ENCODE peak calls at places on chromosomes 1 and 21, in seven cellular contexts. T, W, D, Y, P, J and G are unnamed samples. For H3K4me1, the result is how much of the 10 kb centered on the place peaks cover.

GRCh38 chr1:29332204-29332603 is 95.9 kb downstream of the PTPRU start:
- DNase-seq in Y (no peak), T (no peak), P (peak), J (no peak), D (peak), W (no peak), G (no peak)

GRCh38 chr1:30422251-30422650 is 301.1 kb downstream of the MATN1 start:
- DNase-seq in P (no peak), W (peak), T (peak), Y (no peak), D (peak), J (no peak), G (peak)

GRCh38 chr1:34918609-34919561 is 10.6 kb downstream of the DLGAP3 start:
- DNase-seq in T (no peak), W (no peak), D (peak), P (no peak), J (no peak), Y (peak), G (peak)

GRCh38 chr1:46489638-46490602 is at the start of gene DMBX1:
- DNase-seq in T (no peak), J (peak), W (no peak), Y (no peak), P (peak), D (peak), G (peak)

GRCh38 chr1:178060789-178061556 is 32.9 kb upstream of the RASAL2 start:
- DNase-seq in T (no peak), Y (no peak), D (no peak), P (peak), J (no peak), W (no peak), G (no peak)

GRCh38 chr1:113792986-113793385 is 19.3 kb downstream of the RSBN1 start:
- DNase-seq in J (no peak), D (no peak), Y (no peak), P (no peak), T (no peak), W (no peak), G (no peak)

GRCh38 chr1:2583871-2584341 is 2.7 kb upstream of the PRXL2B start:
- DNase-seq in J (no peak), Y (peak), T (no peak), W (no peak), D (no peak), P (no peak), G (no peak)

GRCh38 chr1:168618887-168619286 is 42.5 kb downstream of the XCL1 start:
- DNase-seq in P (no peak), W (no peak), Y (no peak), T (no peak), J (no peak), D (no peak), G (no peak)

GRCh38 chr1:187638733-187639132 is 810.0 kb downstream of the PLA2G4A start:
- DNase-seq in Y (no peak), W (no peak), P (no peak), D (no peak), T (no peak), J (no peak), G (no peak)

GRCh38 chr1:2534775-2535387 is 4.8 kb upstream of the HES5 start:
- DNase-seq in P (no peak), T (no peak), J (no peak), W (no peak), D (no peak), Y (peak), G (no peak)

GRCh38 chr21:42395302-42395701 is 550 bp downstream of the TMPRSS3 start:
- DNase-seq in T (no peak), W (no peak), J (no peak), D (no peak), Y (no peak), P (no peak), G (no peak)

GRCh38 chr21:42391297-42391696 is 4.6 kb downstream of the TMPRSS3 start:
- DNase-seq in W (no peak), J (no peak), P (no peak), Y (no peak), T (no peak), D (no peak), G (no peak)

GRCh38 chr21:42395910-42396625 is at the start of gene TMPRSS3:
- DNase-seq in J (peak), T (no peak), D (no peak), W (no peak), Y (peak), P (no peak), G (no peak)

GRCh38 chr21:42392731-42393442 is 3.0 kb downstream of the TMPRSS3 start:
- DNase-seq in Y (no peak), J (no peak), P (no peak), T (no peak), W (no peak), D (no peak), G (no peak)

DNA sequence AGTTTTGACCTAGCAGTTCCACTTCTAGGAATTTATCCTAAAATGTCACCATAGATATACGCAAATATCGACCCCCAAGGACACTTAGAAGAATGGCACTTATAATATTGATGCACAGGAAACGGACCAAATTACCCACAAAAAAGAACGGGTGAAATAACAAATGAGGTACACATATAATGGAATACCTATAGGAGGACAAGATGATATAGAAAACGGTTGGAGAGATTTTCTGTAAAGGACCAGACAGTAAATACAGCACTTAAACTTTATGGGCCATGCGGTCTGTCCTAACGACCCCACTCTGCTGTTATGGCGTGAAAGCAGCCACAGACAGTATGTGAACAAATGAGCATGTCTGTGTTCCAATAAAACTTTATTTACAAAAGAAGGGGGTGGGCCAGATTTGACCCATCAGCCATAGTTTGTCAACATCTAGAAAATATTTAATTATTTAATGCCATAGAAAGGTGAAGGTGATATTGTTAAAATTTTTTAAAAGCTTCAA is 2.4 kb downstream of the TMPRSS3 start:
- DNase-seq in D (no peak), Y (no peak), W (no peak), J (no peak), T (no peak), P (no peak), G (no peak)
- H3K27ac ChIP-seq in D (no peak), Y (no peak), W (no peak), J (no peak), T (no peak), P (no peak), G (peak)

GRCh38 chr1:27563407-27564263 is 40.3 kb downstream of the AHDC1 start:
- DNase-seq in T (peak), W (peak), J (peak), Y (no peak), D (no peak), P (no peak), G (no peak)

GRCh38 chr1:27561126-27561899 is 42.6 kb downstream of the AHDC1 start:
- DNase-seq in P (no peak), T (no peak), J (no peak), D (no peak), W (peak), Y (no peak), G (no peak)

GRCh38 chr1:27562483-27563406 is 41.2 kb downstream of the AHDC1 start:
- DNase-seq in T (no peak), W (no peak), P (no peak), J (no peak), D (no peak), Y (no peak), G (no peak)

GRCh38 chr1:27560271-27561125 is 43.4 kb downstream of the AHDC1 start:
- DNase-seq in P (no peak), W (no peak), D (no peak), T (peak), J (no peak), Y (no peak), G (no peak)

DNA sequence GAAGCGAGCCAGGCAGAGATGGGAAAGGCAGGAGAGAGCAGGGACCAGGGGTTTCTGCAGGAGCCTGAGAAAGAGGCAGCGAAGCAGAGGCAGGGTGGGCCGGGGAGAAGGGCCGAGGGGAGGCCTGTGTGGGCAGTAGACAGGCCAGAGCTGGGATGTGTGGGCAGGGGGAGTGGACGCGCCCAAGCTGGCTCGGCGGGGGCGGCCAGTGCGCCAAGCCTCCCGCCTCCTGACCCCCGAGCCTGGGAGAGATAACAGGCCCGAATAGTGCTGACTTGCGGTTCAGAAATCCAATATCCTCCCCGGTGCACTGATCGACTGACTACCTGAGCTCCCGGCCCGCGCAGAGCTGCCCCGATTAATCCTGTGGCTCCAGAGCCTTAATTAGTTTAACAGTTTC is 41.9 kb downstream of the AHDC1 start:
- DNase-seq in D (no peak), T (no peak), W (peak), P (no peak), Y (no peak), J (no peak), G (no peak)
- H3K4me1 ChIP-seq in D (half or more), T (under half), W (under half), P (half or more), Y (half or more), J (half or more), G (under half)

GRCh38 chr1:24417681-24418080 is 2.1 kb downstream of the NIPAL3 start:
- DNase-seq in P (no peak), T (no peak), J (no peak), D (no peak), W (no peak), Y (no peak), G (no peak)
- H3K4me3 ChIP-seq in P (no peak), T (no peak), J (no peak), D (no peak), W (no peak), Y (no peak), G (no peak)

GRCh38 chr1:157132602-157133167 is 5.5 kb downstream of the ETV3 start:
- DNase-seq in W (no peak), J (no peak), P (no peak), D (no peak), Y (no peak), T (no peak), G (no peak)
- H3K27ac ChIP-seq in W (no peak), J (no peak), P (peak), D (no peak), Y (no peak), T (no peak), G (no peak)

DNA sequence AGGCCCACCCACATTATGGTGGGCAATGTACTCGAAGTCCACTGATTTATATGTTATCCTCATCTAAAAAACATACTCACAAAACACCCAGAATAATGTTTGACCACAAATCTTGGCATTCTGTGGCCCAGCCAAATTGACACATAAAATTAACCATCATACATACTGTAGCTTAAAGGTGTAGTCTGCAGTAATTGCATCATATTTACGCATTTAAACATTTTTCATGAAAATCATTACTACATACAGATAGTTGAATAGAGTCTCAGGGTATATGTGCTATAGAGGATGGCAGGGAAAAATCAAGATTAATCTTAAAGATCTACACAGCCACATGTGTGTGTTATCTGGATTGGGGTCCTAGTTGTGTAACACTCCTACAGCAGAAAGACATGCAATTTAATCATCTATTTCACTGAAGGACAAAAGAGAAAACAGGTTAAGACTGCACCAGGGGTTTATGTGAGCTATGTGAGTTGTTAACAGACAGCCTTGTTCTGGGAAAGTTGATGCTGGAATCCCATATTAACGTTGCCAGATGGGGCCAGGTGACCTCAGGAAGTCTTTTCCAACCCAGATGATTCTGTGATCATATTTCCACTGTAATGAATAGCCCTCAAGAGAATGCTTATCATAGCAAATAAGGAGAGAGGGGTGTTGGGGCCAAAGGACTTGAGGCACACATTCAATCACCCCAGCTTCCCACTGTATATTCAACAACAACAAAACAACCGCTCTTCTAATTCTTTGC is 14.3 kb downstream of the ZNF697 start:
- DNase-seq in J (no peak), P (no peak), D (no peak), W (no peak), T (no peak), Y (no peak), G (no peak)
- H3K4me1 ChIP-seq in J (under half), P (under half), D (under half), W (under half), T (under half), Y (half or more), G (under half)

GRCh38 chr1:172449585-172450523 is 6.0 kb upstream of the PIGC start:
- DNase-seq in W (peak), J (peak), T (peak), P (peak), Y (peak), D (peak), G (peak)
- H3K4me3 ChIP-seq in W (no peak), J (peak), T (no peak), P (no peak), Y (no peak), D (no peak), G (no peak)

GRCh38 chr21:15060776-15061175 is 4.0 kb downstream of the NRIP1 start:
- DNase-seq in W (no peak), D (no peak), P (no peak), J (no peak), T (no peak), Y (no peak), G (no peak)
- H3K27ac ChIP-seq in W (no peak), D (no peak), P (no peak), J (no peak), T (no peak), Y (no peak), G (no peak)

GRCh38 chr1:115067460-115067859 is 21.8 kb downstream of the TSPAN2 start:
- DNase-seq in P (no peak), T (no peak), W (no peak), J (no peak), D (no peak), Y (no peak), G (no peak)
- H3K4me1 ChIP-seq in P (under half), T (under half), W (under half), J (under half), D (under half), Y (under half), G (under half)

DNA sequence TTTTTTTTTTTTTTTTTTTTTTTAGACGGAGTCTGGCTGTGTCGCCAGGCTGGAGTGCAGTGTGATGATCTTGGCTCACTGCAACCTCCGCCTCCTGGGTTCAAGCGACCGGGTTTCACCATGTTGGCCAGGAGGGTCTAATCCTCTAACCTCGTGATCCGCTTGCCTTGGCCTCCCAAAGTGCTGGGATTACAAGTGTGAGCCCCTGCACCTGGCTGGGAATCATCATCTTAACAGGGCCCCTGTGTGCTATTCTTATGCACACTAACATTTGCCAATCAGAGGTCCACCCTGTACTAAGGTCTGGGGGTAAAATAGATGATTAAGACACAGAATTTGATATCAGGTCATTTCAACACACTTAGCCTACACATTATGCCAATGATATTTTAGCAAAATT is 278.7 kb upstream of the CHRM3 start:
- DNase-seq in J (no peak), W (no peak), Y (no peak), P (no peak), T (no peak), D (no peak), G (no peak)
- H3K4me3 ChIP-seq in J (no peak), W (no peak), Y (no peak), P (no peak), T (no peak), D (no peak), G (no peak)

GRCh38 chr1:109792056-109792831 is 28.5 kb upstream of the EPS8L3 start:
- DNase-seq in Y (peak), J (peak), T (peak), P (peak), W (peak), D (peak), G (peak)

GRCh38 chr1:109793486-109794318 is 30.0 kb upstream of the EPS8L3 start:
- DNase-seq in D (no peak), Y (peak), T (peak), W (peak), J (peak), P (no peak), G (peak)

GRCh38 chr1:109794319-109795132 is 30.8 kb upstream of the EPS8L3 start:
- DNase-seq in J (peak), Y (peak), W (peak), D (no peak), P (no peak), T (peak), G (no peak)

GRCh38 chr1:109791495-109792040 is 27.8 kb upstream of the EPS8L3 start:
- DNase-seq in J (peak), D (no peak), P (no peak), Y (peak), W (peak), T (peak), G (no peak)

GRCh38 chr1:109793089-109793485 is 29.4 kb upstream of the EPS8L3 start:
- DNase-seq in Y (peak), P (no peak), J (peak), T (peak), W (peak), D (no peak), G (no peak)
- H3K27ac ChIP-seq in Y (peak), P (no peak), J (peak), T (peak), W (no peak), D (no peak), G (peak)